ENCODE peak calls at places on chromosomes 6 and 20, in six cellular contexts. G is brain microvascular endothelial cell, H is SJCRH30, D is GM23248, V is IMR-90, E is K562. A is an unnamed sample. For H3K27me3, the result is how much of the 10 kb centered on the place peaks cover.

GRCh38 chr6:27053738-27054137 is 193.8 kb upstream of the PRSS16 start:
- DNase-seq in G (no peak), H (no peak), D (no peak), V (no peak), E (no peak), A (no peak)

GRCh38 chr6:25700841-25701240 is 48.8 kb downstream of the SCGN start:
- DNase-seq in G (no peak), H (no peak), D (no peak), V (no peak), E (no peak), A (no peak)

GRCh38 chr6:46983007-46983411 is 59.1 kb downstream of the ADGRF1 start:
- DNase-seq in G (no peak), H (peak), D (peak), V (no peak), E (no peak), A (peak)

GRCh38 chr20:48823960-48824497 is 3.8 kb downstream of the PREX1 start:
- DNase-seq in G (peak), H (no peak), D (peak), V (peak), E (no peak), A (peak)

GRCh38 chr6:82645536-82646230 is 282.1 kb downstream of the TPBG start:
- DNase-seq in G (no peak), H (no peak), D (no peak), V (no peak), E (no peak), A (no peak)

GRCh38 chr6:53326372-53327016 is 22.3 kb downstream of the ELOVL5 start:
- DNase-seq in G (peak), H (peak), D (peak), V (peak), E (no peak), A (peak)

GRCh38 chr6:130896249-130896648 is 69.0 kb downstream of the SMLR1 start:
- DNase-seq in G (no peak), H (no peak), D (peak), V (no peak), E (no peak), A (no peak)

GRCh38 chr6:77010931-77011542 is 452.3 kb downstream of the HTR1B start:
- DNase-seq in G (no peak), H (no peak), D (no peak), V (no peak), E (no peak), A (no peak)

GRCh38 chr20:1103751-1104150 is 14.7 kb upstream of the PSMF1 start:
- DNase-seq in G (no peak), H (no peak), D (no peak), V (no peak), E (no peak), A (no peak)

GRCh38 chr20:25310921-25311728 is 63.2 kb downstream of the PYGB start:
- DNase-seq in G (peak), H (peak), D (peak), V (peak), E (no peak), A (peak)

GRCh38 chr6:18893540-18894269 is 506.6 kb downstream of the RNF144B start:
- DNase-seq in G (no peak), H (no peak), D (no peak), V (no peak), E (no peak), A (no peak)

GRCh38 chr6:162728177-162728571 is 400 bp downstream of the PACRG start:
- DNase-seq in G (no peak), H (no peak), D (peak), V (no peak), E (no peak), A (peak)

GRCh38 chr6:17354700-17355403 is 38.5 kb upstream of the CAP2 start:
- DNase-seq in G (peak), H (no peak), D (peak), V (peak), E (no peak), A (peak)

GRCh38 chr6:26330835-26331808 is 33.9 kb upstream of the BTN3A2 start:
- DNase-seq in G (peak), H (peak), D (peak), V (peak), E (peak), A (no peak)

GRCh38 chr20:7702141-7702540 is 238.1 kb downstream of the HAO1 start:
- DNase-seq in G (no peak), H (no peak), D (peak), V (no peak), E (no peak), A (no peak)

GRCh38 chr6:105066836-105067235 is 109.9 kb downstream of the LIN28B start:
- DNase-seq in G (no peak), H (no peak), D (no peak), V (no peak), E (no peak), A (no peak)
- H3K27me3 ChIP-seq in G (under half), H (under half), D (under half), V (under half), E (under half), A (under half)

DNA sequence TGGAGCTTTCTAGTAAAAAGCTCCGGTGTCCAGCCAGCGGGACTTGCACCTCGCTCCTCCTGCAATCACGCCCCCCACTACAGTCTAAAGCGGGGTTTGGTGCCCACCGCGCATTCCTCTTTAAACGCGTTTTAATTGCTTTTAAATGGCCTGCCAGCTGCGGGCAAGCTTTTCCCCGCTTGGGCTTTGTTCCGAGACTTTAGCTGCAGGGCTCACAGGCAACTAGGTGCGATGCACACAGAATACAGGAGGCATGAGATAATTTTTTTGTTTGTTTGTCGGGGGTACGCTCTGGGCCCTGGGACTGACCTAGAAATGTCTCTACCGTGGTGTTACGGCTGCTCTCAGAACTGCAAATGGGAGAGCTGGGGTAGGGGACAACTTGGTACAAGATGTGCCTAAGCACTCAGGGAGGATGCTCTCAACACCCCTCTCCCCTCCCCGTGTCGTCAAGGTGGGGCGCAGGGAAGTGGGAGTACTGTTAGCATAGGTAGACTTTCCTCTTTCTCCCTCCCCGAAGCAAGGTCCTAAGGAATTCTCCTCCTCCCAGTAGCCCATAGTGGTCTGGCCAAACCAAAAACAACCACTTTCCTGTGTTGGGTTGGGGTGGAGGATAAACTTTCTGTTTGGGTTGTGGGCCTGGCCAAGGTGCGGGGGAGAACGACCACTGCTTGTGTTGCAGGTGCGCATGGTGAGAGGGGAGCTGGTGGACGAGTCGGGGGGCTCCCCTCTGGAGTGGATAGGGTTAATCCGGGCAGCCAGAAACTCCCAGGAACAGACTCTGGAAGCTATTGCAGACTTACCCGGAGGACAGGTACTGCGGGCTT is 1.6 kb downstream of the PRDM13 start:
- DNase-seq in G (no peak), H (no peak), D (no peak), V (no peak), E (no peak), A (no peak)
- H3K27me3 ChIP-seq in G (half or more), H (under half), D (half or more), V (half or more), E (under half), A (half or more)

GRCh38 chr6:39333626-39334025 is 11.1 kb upstream of the KCNK16 start:
- DNase-seq in G (no peak), H (no peak), D (no peak), V (no peak), E (no peak), A (no peak)
- H3K27me3 ChIP-seq in G (under half), H (under half), D (under half), V (under half), E (under half), A (under half)

GRCh38 chr6:143959865-143960264 is 48.2 kb downstream of the PLAGL1 start:
- DNase-seq in G (no peak), H (peak), D (no peak), V (peak), E (no peak), A (no peak)
- H3K27me3 ChIP-seq in G (under half), H (under half), D (under half), V (under half), E (under half), A (under half)

GRCh38 chr6:137361701-137362100 is 132.5 kb downstream of the OLIG3 start:
- DNase-seq in G (no peak), H (no peak), D (no peak), V (no peak), E (no peak), A (no peak)
- H3K27me3 ChIP-seq in G (under half), H (under half), D (under half), V (under half), E (under half), A (under half)

GRCh38 chr20:20657092-20657491 is 55.4 kb downstream of the RALGAPA2 start:
- DNase-seq in G (no peak), H (no peak), D (no peak), V (no peak), E (no peak), A (no peak)
- H3K27me3 ChIP-seq in G (under half), H (under half), D (under half), V (under half), E (under half), A (under half)

GRCh38 chr20:21393142-21393541 is 4.2 kb downstream of the NKX2-4 start:
- DNase-seq in G (no peak), H (no peak), D (no peak), V (no peak), E (no peak), A (no peak)

GRCh38 chr20:21396045-21396893 is 1.1 kb downstream of the NKX2-4 start:
- DNase-seq in G (no peak), H (no peak), D (no peak), V (no peak), E (no peak), A (no peak)

GRCh38 chr20:21395666-21396044 is 1.7 kb downstream of the NKX2-4 start:
- DNase-seq in G (no peak), H (no peak), D (no peak), V (no peak), E (no peak), A (no peak)

GRCh38 chr20:21395039-21395665 is 2.2 kb downstream of the NKX2-4 start:
- DNase-seq in G (no peak), H (no peak), D (no peak), V (no peak), E (no peak), A (no peak)

GRCh38 chr20:21394120-21394519 is 3.2 kb downstream of the NKX2-4 start:
- DNase-seq in G (no peak), H (no peak), D (no peak), V (no peak), E (no peak), A (no peak)
- H3K27me3 ChIP-seq in G (half or more), H (under half), D (half or more), V (half or more), E (under half), A (half or more)

GRCh38 chr20:46139908-46140482 is 21.9 kb downstream of the CD40 start:
- DNase-seq in G (no peak), H (peak), D (no peak), V (no peak), E (no peak), A (no peak)
- H3K27me3 ChIP-seq in G (under half), H (under half), D (under half), V (under half), E (under half), A (under half)

DNA sequence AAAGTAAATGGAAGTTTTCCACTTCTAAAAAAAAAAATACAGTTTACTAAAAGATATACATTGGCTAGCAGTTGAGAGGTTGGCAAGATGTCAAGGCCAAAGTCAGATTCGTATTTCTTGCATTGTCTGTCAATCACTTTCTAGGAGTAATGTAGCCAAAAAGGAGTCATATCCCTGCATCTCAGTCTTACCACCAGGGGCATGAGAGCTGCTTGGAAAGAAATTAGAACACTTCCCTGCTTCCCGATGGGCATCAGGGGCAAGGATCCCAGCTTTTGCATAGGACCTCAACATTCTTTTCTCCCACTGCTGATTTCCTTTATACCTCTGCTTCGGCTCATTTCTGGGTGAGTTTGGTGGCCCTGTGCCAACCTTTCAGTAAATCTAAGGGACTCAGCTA is 581.0 kb upstream of the MAP3K7 start:
- DNase-seq in G (no peak), H (no peak), D (no peak), V (no peak), E (no peak), A (no peak)
- H3K27me3 ChIP-seq in G (under half), H (under half), D (under half), V (under half), E (under half), A (under half)

A was measured in fibroblast of lung.